ENCODE peak calls at places on chromosomes 7 and 10, in eight cellular contexts. One of them, this sample, is unnamed.

GRCh38 chr10:129769381-129770116 is 194.5 kb downstream of the EBF3 start:
- DNase-seq in activated CD4-positive, alpha-beta T cell treated with anti-CD3 and anti-CD28 coated beads for 24 hours: no peak
- DNase-seq in effector memory CD8-positive, alpha-beta T cell: no peak
- DNase-seq in adrenal gland: no peak
- DNase-seq in progenitor cell of endocrine pancreas: peak
- DNase-seq in activated CD4-positive, CD25-positive, alpha-beta regulatory T cell: no peak
- DNase-seq in body of pancreas: peak
- DNase-seq in ELF-1: no peak
- DNase-seq in this sample: no peak

GRCh38 chr7:113331155-113331898 is 213.0 kb upstream of the SMIM30 start:
- DNase-seq in activated CD4-positive, alpha-beta T cell treated with anti-CD3 and anti-CD28 coated beads for 24 hours: no peak
- DNase-seq in effector memory CD8-positive, alpha-beta T cell: no peak
- DNase-seq in adrenal gland: peak
- DNase-seq in progenitor cell of endocrine pancreas: no peak
- DNase-seq in activated CD4-positive, CD25-positive, alpha-beta regulatory T cell: no peak
- DNase-seq in body of pancreas: peak
- DNase-seq in ELF-1: peak
- DNase-seq in this sample: no peak

GRCh38 chr10:128695326-128695725 is 569.1 kb upstream of the MKI67 start:
- DNase-seq in activated CD4-positive, alpha-beta T cell treated with anti-CD3 and anti-CD28 coated beads for 24 hours: no peak
- DNase-seq in effector memory CD8-positive, alpha-beta T cell: no peak
- DNase-seq in adrenal gland: no peak
- DNase-seq in progenitor cell of endocrine pancreas: no peak
- DNase-seq in activated CD4-positive, CD25-positive, alpha-beta regulatory T cell: no peak
- DNase-seq in body of pancreas: no peak
- DNase-seq in ELF-1: no peak
- DNase-seq in this sample: no peak

GRCh38 chr7:76091506-76091905 is 43.6 kb downstream of the MDH2 start:
- DNase-seq in activated CD4-positive, alpha-beta T cell treated with anti-CD3 and anti-CD28 coated beads for 24 hours: no peak
- DNase-seq in effector memory CD8-positive, alpha-beta T cell: no peak
- DNase-seq in adrenal gland: no peak
- DNase-seq in progenitor cell of endocrine pancreas: no peak
- DNase-seq in activated CD4-positive, CD25-positive, alpha-beta regulatory T cell: no peak
- DNase-seq in body of pancreas: no peak
- DNase-seq in ELF-1: no peak
- DNase-seq in this sample: no peak

GRCh38 chr10:33715303-33715702 is 380.8 kb upstream of the NRP1 start:
- DNase-seq in activated CD4-positive, alpha-beta T cell treated with anti-CD3 and anti-CD28 coated beads for 24 hours: no peak
- DNase-seq in effector memory CD8-positive, alpha-beta T cell: no peak
- DNase-seq in adrenal gland: no peak
- DNase-seq in progenitor cell of endocrine pancreas: no peak
- DNase-seq in activated CD4-positive, CD25-positive, alpha-beta regulatory T cell: no peak
- DNase-seq in body of pancreas: no peak
- DNase-seq in ELF-1: no peak
- DNase-seq in this sample: no peak

GRCh38 chr10:91883549-91884542 is 25.4 kb downstream of the FGFBP3 start:
- DNase-seq in activated CD4-positive, alpha-beta T cell treated with anti-CD3 and anti-CD28 coated beads for 24 hours: no peak
- DNase-seq in effector memory CD8-positive, alpha-beta T cell: no peak
- DNase-seq in adrenal gland: no peak
- DNase-seq in progenitor cell of endocrine pancreas: no peak
- DNase-seq in activated CD4-positive, CD25-positive, alpha-beta regulatory T cell: no peak
- DNase-seq in body of pancreas: peak
- DNase-seq in ELF-1: peak
- DNase-seq in this sample: no peak

GRCh38 chr7:28069788-28070187 is 110.8 kb downstream of the JAZF1 start:
- DNase-seq in activated CD4-positive, alpha-beta T cell treated with anti-CD3 and anti-CD28 coated beads for 24 hours: no peak
- DNase-seq in effector memory CD8-positive, alpha-beta T cell: no peak
- DNase-seq in adrenal gland: peak
- DNase-seq in progenitor cell of endocrine pancreas: no peak
- DNase-seq in activated CD4-positive, CD25-positive, alpha-beta regulatory T cell: no peak
- DNase-seq in body of pancreas: no peak
- DNase-seq in ELF-1: no peak
- DNase-seq in this sample: no peak

GRCh38 chr7:130180571-130180971 is 24.6 kb downstream of the TMEM209 start:
- DNase-seq in activated CD4-positive, alpha-beta T cell treated with anti-CD3 and anti-CD28 coated beads for 24 hours: no peak
- DNase-seq in effector memory CD8-positive, alpha-beta T cell: no peak
- DNase-seq in adrenal gland: no peak
- DNase-seq in progenitor cell of endocrine pancreas: no peak
- DNase-seq in activated CD4-positive, CD25-positive, alpha-beta regulatory T cell: peak
- DNase-seq in body of pancreas: no peak
- DNase-seq in ELF-1: no peak
- DNase-seq in this sample: no peak

GRCh38 chr7:131769241-131769640 is 212.8 kb upstream of the PODXL start:
- DNase-seq in activated CD4-positive, alpha-beta T cell treated with anti-CD3 and anti-CD28 coated beads for 24 hours: no peak
- DNase-seq in effector memory CD8-positive, alpha-beta T cell: no peak
- DNase-seq in adrenal gland: no peak
- DNase-seq in progenitor cell of endocrine pancreas: no peak
- DNase-seq in activated CD4-positive, CD25-positive, alpha-beta regulatory T cell: no peak
- DNase-seq in body of pancreas: no peak
- DNase-seq in ELF-1: no peak
- DNase-seq in this sample: no peak

GRCh38 chr7:46089281-46089680 is 168.2 kb upstream of the IGFBP3 start:
- DNase-seq in activated CD4-positive, alpha-beta T cell treated with anti-CD3 and anti-CD28 coated beads for 24 hours: no peak
- DNase-seq in effector memory CD8-positive, alpha-beta T cell: no peak
- DNase-seq in adrenal gland: no peak
- DNase-seq in progenitor cell of endocrine pancreas: no peak
- DNase-seq in activated CD4-positive, CD25-positive, alpha-beta regulatory T cell: no peak
- DNase-seq in body of pancreas: no peak
- DNase-seq in ELF-1: no peak
- DNase-seq in this sample: no peak

GRCh38 chr10:13997650-13998049 is 333.1 kb downstream of the FRMD4A start:
- DNase-seq in activated CD4-positive, alpha-beta T cell treated with anti-CD3 and anti-CD28 coated beads for 24 hours: no peak
- DNase-seq in effector memory CD8-positive, alpha-beta T cell: no peak
- DNase-seq in adrenal gland: no peak
- DNase-seq in progenitor cell of endocrine pancreas: no peak
- DNase-seq in activated CD4-positive, CD25-positive, alpha-beta regulatory T cell: no peak
- DNase-seq in body of pancreas: no peak
- DNase-seq in ELF-1: no peak
- DNase-seq in this sample: no peak